ENCODE peak calls at places on chromosomes 3 and 15, in nine cellular contexts. E, J, S, X, L, T, A, F and P are unnamed samples.

GRCh38 chr3:119181765-119182164 is 8.4 kb downstream of the UPK1B start:
- DNase-seq in L (no peak), F (no peak), A (peak; percentile 78), E (peak; percentile 59), J (no peak), S (peak; percentile 28), T (no peak), X (no peak), P (no peak)

GRCh38 chr3:194424953-194425352 is 25.9 kb upstream of the GP5 start:
- DNase-seq in L (no peak), F (no peak), S (no peak), J (no peak), E (no peak), X (no peak), T (no peak), A (no peak), P (no peak)

GRCh38 chr3:9901967-9902366 is 681 bp upstream of the IL17RE start:
- DNase-seq in S (no peak), T (peak; percentile 62), L (no peak), F (peak; percentile 35), E (no peak), A (no peak), X (no peak), J (no peak), P (no peak)

GRCh38 chr3:15476378-15476777 is 45.1 kb downstream of the COLQ start:
- DNase-seq in J (no peak), F (no peak), S (peak; percentile 17), T (no peak), X (no peak), L (no peak), A (no peak), E (no peak), P (no peak)

GRCh38 chr3:161599702-161600101 is 103.1 kb downstream of the OTOL1 start:
- DNase-seq in J (peak; percentile 24), A (no peak), L (no peak), F (no peak), S (no peak), X (no peak), E (no peak), T (no peak), P (no peak)

GRCh38 chr3:196941846-196942225 is 492 bp downstream of the NCBP2 start:
- DNase-seq in A (peak; percentile 31), L (no peak), E (peak; percentile 22), T (peak; percentile 80), J (no peak), X (peak; percentile 50), S (peak; percentile 51), F (no peak), P (no peak)

GRCh38 chr3:103813955-103814354 is 1379.1 kb downstream of the ZPLD1 start:
- DNase-seq in X (no peak), A (no peak), S (no peak), E (no peak), F (no peak), T (no peak), L (no peak), J (no peak), P (no peak)

GRCh38 chr3:9976736-9977709 is 9.6 kb downstream of the EMC3 start:
- DNase-seq in X (peak; percentile 88), A (peak; percentile 52), F (no peak), E (peak; percentile 91), L (peak; percentile 48), J (peak; percentile 98), S (peak; percentile 98), T (peak; percentile 32), P (no peak)

GRCh38 chr3:10290476-10291138 is 2.1 kb downstream of the GHRL start:
- DNase-seq in L (no peak), J (no peak), E (no peak), T (no peak), X (no peak), A (no peak), F (no peak), S (no peak), P (no peak)

GRCh38 chr3:64578797-64579196 is 109.0 kb downstream of the ADAMTS9 start:
- DNase-seq in J (no peak), E (no peak), T (no peak), A (no peak), S (no peak), X (no peak), F (no peak), L (no peak), P (no peak)

GRCh38 chr15:78360426-78360825 is 20.3 kb downstream of the CRABP1 start:
- DNase-seq in F (no peak), S (no peak), L (no peak), X (no peak), J (peak; percentile 37), A (peak; percentile 43), T (no peak), E (no peak), P (no peak)

GRCh38 chr15:45393851-45394250 is 15.5 kb upstream of the GATM start:
- DNase-seq in T (no peak), E (no peak), L (no peak), J (no peak), S (peak; percentile 25), X (peak; percentile 16), F (no peak), A (peak; percentile 25), P (no peak)

GRCh38 chr3:124513610-124513997 is 216.6 kb upstream of the UMPS start:
- DNase-seq in F (no peak), X (no peak), S (no peak), T (no peak), J (no peak), A (no peak), E (no peak), L (no peak), P (no peak)

GRCh38 chr3:139532996-139533395 is 6.5 kb downstream of the RBP1 start:
- DNase-seq in J (no peak), A (no peak), X (no peak), S (peak; percentile 40), F (no peak), T (no peak), L (peak; percentile 59), E (no peak), P (no peak)

GRCh38 chr3:122725106-122725505 is 44.5 kb downstream of the PARP14 start:
- DNase-seq in F (no peak), L (no peak), T (no peak), X (no peak), E (no peak), S (no peak), J (no peak), A (no peak), P (no peak)